ENCODE peak calls at places on chromosomes 16 and 17, in six cellular contexts. J, G, S, H, W and D are unnamed samples. For H3K36me3 and H3K4me1, the result is how much of the 10 kb centered on the place peaks cover.

GRCh38 chr16:85479972-85480726 is 133.0 kb upstream of the GSE1 start:
- DNase-seq in J (no peak), G (peak), S (no peak), H (peak), W (peak), D (no peak)

GRCh38 chr17:28792877-28793666 is 49.3 kb downstream of the TRAF4 start:
- DNase-seq in J (no peak), G (no peak), S (peak), H (no peak), W (no peak), D (no peak)

GRCh38 chr17:47205419-47205963 is 3.7 kb upstream of the MYL4 start:
- DNase-seq in J (peak), G (peak), S (peak), H (peak), W (peak), D (peak)

GRCh38 chr17:35801583-35802224 is 6.3 kb upstream of the MMP28 start:
- DNase-seq in J (peak), G (peak), S (peak), H (peak), W (peak), D (no peak)

GRCh38 chr17:16989953-16990860 is 18.3 kb upstream of the TNFRSF13B start:
- DNase-seq in J (no peak), G (no peak), S (no peak), H (no peak), W (no peak), D (no peak)

GRCh38 chr17:37312137-37312923 is 63.5 kb upstream of the C17orf78 start:
- DNase-seq in J (no peak), G (no peak), S (no peak), H (no peak), W (no peak), D (no peak)

GRCh38 chr17:60080545-60080944 is 1.8 kb upstream of the HEATR6 start:
- DNase-seq in J (no peak), G (no peak), S (no peak), H (no peak), W (no peak), D (no peak)

GRCh38 chr16:68273896-68274295 is 9.6 kb downstream of the SLC7A6 start:
- DNase-seq in J (no peak), G (no peak), S (no peak), H (no peak), W (no peak), D (no peak)

GRCh38 chr17:17770371-17771059 is 66.3 kb downstream of the SREBF1 start:
- DNase-seq in J (no peak), G (no peak), S (no peak), H (no peak), W (no peak), D (no peak)

GRCh38 chr17:77304051-77304745 is 163.4 kb downstream of the SEC14L1 start:
- DNase-seq in J (no peak), G (no peak), S (no peak), H (no peak), W (no peak), D (no peak)

GRCh38 chr17:20073056-20073979 is 64.2 kb downstream of the SPECC1 start:
- DNase-seq in J (peak), G (peak), S (peak), H (peak), W (peak), D (no peak)

GRCh38 chr16:57535680-57536305 is 578 bp downstream of the CCDC102A start:
- DNase-seq in J (peak), G (peak), S (peak), H (peak), W (peak), D (peak)

GRCh38 chr17:4008082-4008435 is 43.8 kb upstream of the ATP2A3 start:
- DNase-seq in J (no peak), G (no peak), S (no peak), H (no peak), W (no peak), D (no peak)
- H3K36me3 ChIP-seq in J (under half), G (under half), S (under half), H (half or more), W (under half), D (half or more)

GRCh38 chr16:86511317-86512161 is 1.2 kb downstream of the FOXF1 start:
- DNase-seq in J (no peak), G (no peak), S (no peak), H (no peak), W (no peak), D (no peak)
- H3K4me3 ChIP-seq in J (no peak), G (no peak), S (peak), H (peak), W (no peak), D (peak)

DNA sequence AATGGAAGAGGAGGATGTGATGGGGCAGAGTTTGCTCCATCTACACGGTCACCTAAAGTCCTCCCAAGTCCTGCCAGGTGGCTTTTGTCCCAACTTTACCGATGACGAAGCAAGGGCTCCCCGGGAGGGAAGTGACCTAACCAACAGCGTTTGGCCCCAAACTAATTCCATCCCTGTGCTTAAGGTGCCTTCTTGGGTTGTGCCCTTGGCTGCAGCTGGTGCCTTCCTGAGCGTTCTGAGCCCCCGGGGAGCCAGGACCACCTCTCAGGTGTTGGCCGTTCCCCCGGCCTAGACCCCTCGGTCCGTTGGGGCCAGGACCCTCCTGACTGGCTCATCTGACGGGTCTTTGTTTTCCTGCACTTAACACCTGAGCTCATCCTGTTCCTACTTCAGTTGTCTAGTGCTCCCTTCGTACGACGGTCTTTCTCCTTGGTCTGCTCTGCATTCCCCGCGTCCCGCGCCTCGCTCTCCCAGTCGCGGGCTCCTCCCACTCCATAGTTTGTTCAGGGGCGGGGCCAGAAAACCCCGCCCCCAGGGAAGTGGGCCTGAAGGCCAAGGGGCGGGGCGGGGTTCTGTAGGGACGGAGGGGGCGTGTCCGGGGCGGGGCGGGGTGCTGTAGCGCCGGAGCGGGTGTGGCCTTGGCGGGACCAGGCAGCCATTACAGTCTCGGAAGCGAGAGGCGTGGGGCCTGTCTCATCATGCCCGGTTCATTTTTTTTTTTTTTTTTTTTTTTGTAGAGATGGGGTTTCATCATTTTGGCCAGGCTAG is 822 bp upstream of the ZSCAN10 start:
- DNase-seq in J (peak), G (peak), S (peak), H (peak), W (peak), D (no peak)
- H3K4me1 ChIP-seq in J (under half), G (under half), S (under half), H (under half), W (half or more), D (under half)

GRCh38 chr17:48541574-48542113 is 3.3 kb downstream of the HOXB2 start:
- DNase-seq in J (peak), G (no peak), S (peak), H (no peak), W (peak), D (no peak)

GRCh38 chr17:48542114-48542955 is 2.6 kb downstream of the HOXB2 start:
- DNase-seq in J (no peak), G (no peak), S (peak), H (no peak), W (peak), D (no peak)

GRCh38 chr17:48541036-48541573 is 3.8 kb downstream of the HOXB2 start:
- DNase-seq in J (no peak), G (no peak), S (peak), H (no peak), W (no peak), D (no peak)

GRCh38 chr17:48539177-48539576 is 5.7 kb downstream of the HOXB2 start:
- DNase-seq in J (no peak), G (no peak), S (peak), H (no peak), W (no peak), D (no peak)

DNA sequence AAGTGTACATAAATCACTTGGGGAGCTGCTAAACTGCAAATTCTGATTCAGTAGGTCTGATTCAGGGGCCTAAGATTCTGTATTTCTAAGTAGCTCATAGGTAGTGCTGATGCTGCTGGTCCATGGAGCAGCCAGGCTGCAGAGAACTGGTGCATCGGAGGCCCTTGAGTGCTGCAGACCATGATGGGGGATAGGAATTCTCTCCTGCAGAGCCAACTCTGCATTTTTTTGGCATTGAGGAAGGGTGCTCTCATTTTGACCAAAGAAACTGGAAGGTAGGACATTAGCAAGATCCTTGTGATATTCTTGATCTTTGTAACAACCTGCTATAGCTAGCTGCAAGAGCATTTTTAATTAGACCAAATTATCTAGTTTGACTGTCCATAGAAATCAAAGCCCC is 4.7 kb downstream of the HOXB2 start:
- DNase-seq in J (no peak), G (no peak), S (no peak), H (no peak), W (no peak), D (no peak)
- H3K36me3 ChIP-seq in J (under half), G (under half), S (under half), H (under half), W (under half), D (under half)